ENCODE peak calls at places on chromosome 16, in eight cellular contexts. C, A, T, N, B, Z, V and O are unnamed samples.

GRCh38 chr16:54285414-54286066 is 1.0 kb downstream of the IRX3 start:
- DNase-seq in C (no peak), A (peak; percentile 27), T (peak; percentile 43), N (peak; percentile 62), B (peak; percentile 51), Z (peak; percentile 56), V (no peak), O (peak; percentile 78)

GRCh38 chr16:85986931-85987749 is 88.2 kb downstream of the IRF8 start:
- DNase-seq in C (peak; percentile 37), A (no peak), T (no peak), N (no peak), B (no peak), Z (no peak), V (no peak), O (no peak)

GRCh38 chr16:66399930-66400329 is 27.2 kb upstream of the BEAN1 start:
- DNase-seq in C (no peak), A (peak; percentile 82), T (peak; percentile 67), N (no peak), B (no peak), Z (no peak), V (no peak), O (no peak)

GRCh38 chr16:84356591-84357116 is 11.7 kb upstream of the ATP2C2 start:
- DNase-seq in C (no peak), A (no peak), T (no peak), N (no peak), B (no peak), Z (peak; percentile 32), V (no peak), O (no peak)

GRCh38 chr16:21167929-21168602 is 9.6 kb downstream of the LDAF1 start:
- DNase-seq in C (no peak), A (no peak), T (no peak), N (no peak), B (no peak), Z (no peak), V (no peak), O (no peak)

GRCh38 chr16:68992521-68992920 is 112.9 kb upstream of the HAS3 start:
- DNase-seq in C (no peak), A (no peak), T (peak; percentile 74), N (no peak), B (no peak), Z (no peak), V (peak; percentile 67), O (peak; percentile 78)

GRCh38 chr16:14394834-14395233 is 235.2 kb downstream of the PARN start:
- DNase-seq in C (no peak), A (no peak), T (no peak), N (no peak), B (no peak), Z (no peak), V (no peak), O (no peak)

GRCh38 chr16:11408261-11408660 is 63.0 kb downstream of the RMI2 start:
- DNase-seq in C (no peak), A (no peak), T (no peak), N (no peak), B (no peak), Z (no peak), V (no peak), O (no peak)

GRCh38 chr16:88941051-88941932 is 35.7 kb downstream of the CBFA2T3 start:
- DNase-seq in C (no peak), A (peak; percentile 44), T (no peak), N (no peak), B (peak; percentile 66), Z (peak; percentile 41), V (no peak), O (no peak)

GRCh38 chr16:23319861-23320615 is 17.9 kb downstream of the SCNN1B start:
- DNase-seq in C (no peak), A (no peak), T (no peak), N (no peak), B (no peak), Z (no peak), V (no peak), O (no peak)

GRCh38 chr16:23148513-23149266 is 562 bp downstream of the USP31 start:
- DNase-seq in C (peak; percentile 52), A (peak; percentile 64), T (peak; percentile 42), N (peak; percentile 47), B (peak; percentile 83), Z (peak; percentile 76), V (no peak), O (peak; percentile 45)

GRCh38 chr16:3202903-3203539 is 15.0 kb downstream of the OR1F1 start:
- DNase-seq in C (no peak), A (no peak), T (no peak), N (no peak), B (no peak), Z (no peak), V (no peak), O (no peak)

GRCh38 chr16:61324044-61324443 is 712.2 kb downstream of the CDH8 start:
- DNase-seq in C (no peak), A (no peak), T (no peak), N (no peak), B (no peak), Z (no peak), V (no peak), O (no peak)

GRCh38 chr16:21300309-21301167 is 22.4 kb upstream of the CRYM start:
- DNase-seq in C (peak; percentile 23), A (peak; percentile 98), T (peak; percentile 100), N (peak; percentile 96), B (peak; percentile 87), Z (peak; percentile 96), V (peak; percentile 99), O (peak; percentile 100)

GRCh38 chr16:459761-460160 is 34.3 kb downstream of the RAB11FIP3 start:
- DNase-seq in C (no peak), A (no peak), T (no peak), N (no peak), B (no peak), Z (no peak), V (no peak), O (no peak)

GRCh38 chr16:88753600-88753999 is 31.4 kb downstream of the PIEZO1 start:
- DNase-seq in C (no peak), A (no peak), T (no peak), N (no peak), B (no peak), Z (no peak), V (no peak), O (no peak)

GRCh38 chr16:53058441-53058840 is 3.6 kb downstream of the CHD9 start:
- DNase-seq in C (no peak), A (no peak), T (no peak), N (no peak), B (no peak), Z (no peak), V (no peak), O (no peak)
- H3K4me3 ChIP-seq in C (no peak overlapping the region), A (no peak overlapping the region), T (no peak overlapping the region), N (no peak overlapping the region), B (no peak overlapping the region), Z (no peak overlapping the region), V (no peak overlapping the region), O (no peak overlapping the region)

GRCh38 chr16:33059206-33059605 is 134.8 kb upstream of the TP53TG3C start:
- DNase-seq in C (no peak), A (no peak), T (no peak), N (no peak), B (no peak), Z (no peak), V (no peak), O (no peak)
- TF ChIP-seq CTCF in C (no peak), A (no peak), T (no peak), N (no peak), B (no peak), Z (no peak), V (no peak), O (no peak)

DNA sequence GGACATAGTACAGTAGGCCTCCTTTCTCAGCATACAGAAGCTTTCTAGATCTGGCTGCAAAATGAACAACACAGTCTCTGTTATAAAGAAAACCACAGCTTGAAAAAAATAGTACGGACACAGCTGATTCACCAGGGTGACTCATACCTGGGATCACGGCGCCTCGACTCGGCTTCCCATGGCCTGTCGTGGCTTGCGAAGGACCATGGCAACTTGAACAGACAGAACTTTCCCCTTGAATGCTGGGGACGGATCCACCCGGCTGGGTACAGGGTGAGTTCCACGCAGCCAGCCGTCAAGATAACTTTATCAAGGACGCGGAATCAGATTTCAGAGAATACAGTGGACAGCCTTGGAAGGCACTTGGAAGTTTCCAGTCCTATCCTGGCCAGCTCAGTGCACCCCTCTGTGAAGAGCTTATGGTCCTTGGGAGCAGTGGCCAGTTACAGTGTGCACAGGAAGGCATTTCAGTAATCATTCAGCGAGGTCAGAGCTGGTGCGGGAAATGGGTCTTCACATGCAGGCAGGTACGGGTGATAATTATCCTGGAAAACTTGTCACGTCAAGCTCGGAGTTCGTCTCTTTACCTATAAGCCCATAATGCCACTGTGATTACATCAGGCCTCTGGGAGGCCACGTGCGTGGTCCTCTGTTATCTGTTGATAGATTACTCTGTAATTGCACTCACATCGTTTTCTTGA is 57.9 kb upstream of the MAF start:
- DNase-seq in C (no peak), A (no peak), T (peak; percentile 9), N (no peak), B (no peak), Z (peak; percentile 53), V (peak; percentile 74), O (peak; percentile 65)
- H3K4me3 ChIP-seq in C (no peak overlapping the region), A (no peak overlapping the region), T (no peak overlapping the region), N (no peak overlapping the region), B (no peak overlapping the region), Z (no peak overlapping the region), V (no peak overlapping the region), O (no peak overlapping the region)

DNA sequence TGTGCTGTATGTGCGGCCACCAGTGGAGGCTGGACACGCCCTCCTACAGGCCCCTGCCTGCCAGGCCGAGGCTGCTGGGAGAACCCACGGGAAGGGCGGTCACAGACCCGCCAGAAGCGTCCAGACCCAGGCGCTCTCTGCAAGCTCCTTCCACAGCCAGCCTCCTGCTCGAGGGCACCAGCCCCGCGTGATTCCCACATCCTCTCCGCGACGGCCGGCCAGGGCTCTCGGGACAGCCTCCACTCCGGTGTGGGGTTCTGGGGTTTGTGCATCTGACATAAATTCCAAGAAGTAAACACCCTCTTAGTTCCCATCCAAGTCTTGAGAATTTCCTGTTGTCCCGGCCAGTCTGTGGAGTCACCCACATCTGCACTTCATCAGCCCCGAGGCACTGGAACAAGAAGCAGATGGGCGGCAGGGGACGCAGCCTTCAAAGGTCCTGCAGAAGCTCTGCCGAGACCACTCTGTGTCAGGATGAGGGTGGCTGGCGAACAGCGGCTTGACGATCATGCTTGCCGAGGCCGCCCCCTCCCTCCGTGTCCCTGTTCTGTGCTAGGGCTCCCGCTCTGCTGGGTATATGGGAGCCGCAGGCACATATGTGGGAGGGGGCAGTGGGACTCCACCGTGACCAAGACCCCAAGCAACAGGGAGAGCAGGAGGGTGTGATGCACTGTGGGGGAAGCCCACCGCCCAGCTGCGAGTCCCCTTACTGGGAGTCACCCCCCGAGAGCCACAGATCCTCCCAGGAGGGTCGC is 2.4 kb upstream of the TMEM204 start:
- DNase-seq in C (no peak), A (peak; percentile 75), T (peak; percentile 94), N (no peak), B (peak; percentile 80), Z (no peak), V (no peak), O (peak; percentile 88)
- TF ChIP-seq CTCF in C (no peak), A (no peak), T (no peak), N (no peak), B (no peak), Z (no peak), V (no peak), O (no peak)